ENCODE peak calls at places on chromosome 19, in seven cellular contexts. G, J, M, X, K, C and T are unnamed samples.

GRCh38 chr19:8001995-8002849 is 3.2 kb downstream of the ELAVL1 start:
- DNase-seq in J (peak), G (peak), X (peak), K (peak), C (peak), M (peak), T (peak)

GRCh38 chr19:984165-984967 is at the start of gene WDR18:
- DNase-seq in X (peak), G (peak), C (peak), M (peak), J (peak), K (peak), T (peak)

GRCh38 chr19:16325161-16325527 is 518 bp downstream of the KLF2 start:
- DNase-seq in C (no peak), K (no peak), G (peak), M (peak), X (peak), J (peak), T (no peak)

GRCh38 chr19:41668315-41668714 is 19.8 kb downstream of the CEACAM7 start:
- DNase-seq in X (no peak), K (no peak), G (no peak), C (no peak), J (no peak), M (no peak), T (no peak)

GRCh38 chr19:12938536-12939291 is at the start of gene CALR:
- DNase-seq in C (peak), M (peak), J (no peak), G (peak), X (peak), K (no peak), T (peak)

GRCh38 chr19:45681391-45682015 is 10.2 kb downstream of the SNRPD2 start:
- DNase-seq in X (peak), G (peak), J (peak), M (peak), C (peak), K (peak), T (peak)

GRCh38 chr19:53961523-53962345 is 1.0 kb upstream of the CACNG8 start:
- DNase-seq in G (no peak), J (no peak), M (no peak), X (no peak), C (no peak), K (no peak), T (no peak)

GRCh38 chr19:23787106-23787505 is 28.4 kb upstream of the ZNF681 start:
- DNase-seq in G (no peak), C (no peak), J (no peak), K (no peak), X (no peak), M (no peak), T (no peak)

GRCh38 chr19:47157455-47158321 is 27.1 kb downstream of the SAE1 start:
- DNase-seq in C (peak), G (peak), X (no peak), K (no peak), M (no peak), J (peak), T (peak)

GRCh38 chr19:1650627-1651009 is 1.8 kb downstream of the TCF3 start:
- DNase-seq in G (peak), C (peak), K (no peak), X (no peak), M (no peak), J (no peak), T (no peak)

GRCh38 chr19:33217881-33218280 is 7.8 kb downstream of the SLC7A10 start:
- DNase-seq in X (no peak), J (no peak), M (no peak), K (no peak), G (no peak), C (no peak), T (no peak)

GRCh38 chr19:40342644-40343311 is 5.4 kb downstream of the C19orf47 start:
- DNase-seq in J (no peak), K (no peak), C (no peak), X (no peak), M (no peak), G (no peak), T (no peak)

GRCh38 chr19:12868540-12869112 is 12.6 kb downstream of the DNASE2 start:
- DNase-seq in G (peak), J (no peak), M (peak), C (peak), X (no peak), K (no peak), T (peak)

GRCh38 chr19:31312004-31312403 is 37.2 kb downstream of the TSHZ3 start:
- DNase-seq in K (no peak), C (no peak), M (no peak), X (no peak), J (no peak), G (peak), T (no peak)